ENCODE peak calls at places on chromosome 16, in six cellular contexts. F is GM23338, O is BE2C, Q is endothelial cell of umbilical vein, C is tibial artery, Z is HL-60. J is an unnamed sample.

GRCh38 chr16:54651440-54651839 is 279.2 kb upstream of the IRX5 start:
- DNase-seq in F (peak), Z (no peak), Q (no peak), O (no peak), C (no peak), J (no peak)

GRCh38 chr16:28297784-28298510 is 5.6 kb downstream of the SBK1 start:
- DNase-seq in Q (no peak), O (no peak), Z (no peak), F (peak), C (no peak), J (no peak)

GRCh38 chr16:48503779-48504178 is 106.2 kb downstream of the N4BP1 start:
- DNase-seq in Z (no peak), F (no peak), Q (no peak), C (no peak), O (peak), J (no peak)

GRCh38 chr16:87654826-87655225 is 52.5 kb downstream of the JPH3 start:
- DNase-seq in Z (no peak), C (no peak), Q (no peak), O (no peak), F (no peak), J (no peak)

GRCh38 chr16:76985362-76985761 is 205.6 kb upstream of the MON1B start:
- DNase-seq in Q (no peak), F (no peak), Z (no peak), C (no peak), O (no peak), J (no peak)

GRCh38 chr16:17313085-17313611 is 157.6 kb downstream of the XYLT1 start:
- DNase-seq in O (peak), C (peak), Q (no peak), Z (no peak), F (no peak), J (no peak)

GRCh38 chr16:87790278-87791023 is 24.7 kb upstream of the KLHDC4 start:
- DNase-seq in O (peak), Z (no peak), Q (no peak), C (peak), F (no peak), J (no peak)

GRCh38 chr16:51577621-51578303 is 426.7 kb upstream of the SALL1 start:
- DNase-seq in C (no peak), Z (no peak), O (no peak), F (peak), Q (peak), J (no peak)

GRCh38 chr16:8882041-8882617 is at the start of gene LITAFD:
- DNase-seq in Q (no peak), Z (no peak), C (no peak), F (no peak), O (no peak), J (no peak)

GRCh38 chr16:20322696-20323095 is 4.6 kb downstream of the GP2 start:
- DNase-seq in O (no peak), C (no peak), Q (no peak), Z (no peak), F (no peak), J (no peak)

GRCh38 chr16:70803354-70803753 is 2.4 kb upstream of the VAC14 start:
- DNase-seq in Z (no peak), F (no peak), Q (no peak), O (no peak), C (no peak), J (no peak)

GRCh38 chr16:83958137-83958810 is 5.2 kb downstream of the OSGIN1 start:
- DNase-seq in Q (no peak), F (no peak), C (no peak), O (peak), Z (no peak), J (no peak)

GRCh38 chr16:83701494-83701893 is 106.3 kb upstream of the HSBP1 start:
- DNase-seq in Z (peak), O (no peak), F (peak), C (no peak), Q (peak), J (no peak)

GRCh38 chr16:79217375-79218011 is 383.0 kb downstream of the MAF start:
- DNase-seq in Q (no peak), C (no peak), F (no peak), Z (no peak), O (no peak), J (no peak)

GRCh38 chr16:69563605-69564580 is 1.9 kb upstream of the NFAT5 start:
- DNase-seq in Z (peak), C (no peak), Q (peak), F (peak), O (peak), J (no peak)

GRCh38 chr16:86722970-86723369 is 144.6 kb downstream of the FOXL1 start:
- DNase-seq in O (no peak), Z (no peak), F (no peak), C (no peak), Q (no peak), J (no peak)

GRCh38 chr16:88913870-88914269 is 47.4 kb upstream of the PABPN1L start:
- DNase-seq in Q (no peak), F (no peak), Z (no peak), C (no peak), O (no peak), J (no peak)

GRCh38 chr16:54193656-54194007 is 93.0 kb downstream of the IRX3 start:
- DNase-seq in Q (peak), C (peak), Z (peak), F (peak), O (peak), J (peak)

GRCh38 chr16:17304124-17304813 is 166.5 kb downstream of the XYLT1 start:
- DNase-seq in O (no peak), F (no peak), Q (no peak), Z (no peak), C (no peak), J (no peak)

GRCh38 chr16:75942351-75942750 is 216.1 kb upstream of the CPHXL start:
- DNase-seq in Q (no peak), F (no peak), O (no peak), Z (no peak), C (no peak), J (no peak)

GRCh38 chr16:29996773-29997250 is 771 bp downstream of the INO80E start:
- DNase-seq in O (no peak), Z (no peak), F (no peak), C (no peak), Q (peak), J (no peak)

GRCh38 chr16:11047057-11047456 is 102.7 kb downstream of the CLEC16A start:
- DNase-seq in Z (no peak), O (no peak), C (no peak), Q (no peak), F (no peak), J (no peak)

GRCh38 chr16:59108374-59108773 is 374.3 kb upstream of the GOT2 start:
- DNase-seq in Q (peak), O (no peak), F (no peak), Z (no peak), C (no peak), J (no peak)

GRCh38 chr16:53087101-53087500 is 32.3 kb downstream of the CHD9 start:
- DNase-seq in Z (no peak), F (no peak), Q (no peak), O (no peak), C (no peak), J (no peak)

GRCh38 chr16:20944861-20945390 is 44.4 kb downstream of the LYRM1 start:
- DNase-seq in C (no peak), Q (peak), O (peak), Z (peak), F (peak), J (no peak)

GRCh38 chr16:13594798-13595197 is 325.2 kb upstream of the ERCC4 start:
- DNase-seq in Z (no peak), F (peak), O (no peak), C (no peak), Q (no peak), J (no peak)

GRCh38 chr16:29700253-29700987 is 21.4 kb downstream of the QPRT start:
- DNase-seq in C (peak), O (peak), Z (peak), F (peak), Q (peak), J (peak)

GRCh38 chr16:31713945-31714898 is 159.4 kb upstream of the ZNF267 start:
- DNase-seq in C (no peak), Z (no peak), O (no peak), Q (peak), F (peak), J (peak)

GRCh38 chr16:13896543-13897182 is 23.3 kb upstream of the ERCC4 start:
- DNase-seq in F (peak), C (no peak), O (no peak), Q (no peak), Z (no peak), J (no peak)

GRCh38 chr16:56871172-56871593 is 6.2 kb downstream of the SLC12A3 start:
- DNase-seq in C (no peak), O (peak), Z (no peak), Q (no peak), F (no peak), J (no peak)

GRCh38 chr16:48586083-48586482 is 23.9 kb downstream of the N4BP1 start:
- DNase-seq in F (no peak), O (no peak), C (no peak), Z (no peak), Q (no peak), J (no peak)

GRCh38 chr16:64011650-64012049 is 1110.2 kb downstream of the CDH11 start:
- DNase-seq in C (no peak), F (no peak), O (no peak), Q (no peak), Z (no peak), J (no peak)

GRCh38 chr16:75860654-75861053 is 134.4 kb upstream of the CPHXL start:
- DNase-seq in C (no peak), O (peak), Z (no peak), Q (no peak), F (peak), J (peak)

GRCh38 chr16:180921-181667 is 835 bp downstream of the HBQ1 start:
- DNase-seq in F (peak), Z (peak), C (peak), O (peak), Q (peak), J (peak)

GRCh38 chr16:183005-183404 is 2.7 kb downstream of the HBQ1 start:
- DNase-seq in O (no peak), C (no peak), Q (no peak), Z (no peak), F (no peak), J (no peak)

GRCh38 chr16:179431-179830 is 828 bp upstream of the HBQ1 start:
- DNase-seq in F (no peak), Z (no peak), O (no peak), C (no peak), Q (no peak), J (no peak)

GRCh38 chr16:180101-180920 is at the start of gene HBQ1:
- DNase-seq in Q (peak), Z (no peak), O (peak), F (peak), C (no peak), J (peak)

GRCh38 chr16:181668-182021 is 1.4 kb downstream of the HBQ1 start:
- DNase-seq in O (no peak), Q (no peak), F (no peak), Z (no peak), C (no peak), J (no peak)
- TF ChIP-seq CTCF in O (no peak), Q (no peak), F (no peak), Z (no peak), C (no peak), J (peak)

DNA sequence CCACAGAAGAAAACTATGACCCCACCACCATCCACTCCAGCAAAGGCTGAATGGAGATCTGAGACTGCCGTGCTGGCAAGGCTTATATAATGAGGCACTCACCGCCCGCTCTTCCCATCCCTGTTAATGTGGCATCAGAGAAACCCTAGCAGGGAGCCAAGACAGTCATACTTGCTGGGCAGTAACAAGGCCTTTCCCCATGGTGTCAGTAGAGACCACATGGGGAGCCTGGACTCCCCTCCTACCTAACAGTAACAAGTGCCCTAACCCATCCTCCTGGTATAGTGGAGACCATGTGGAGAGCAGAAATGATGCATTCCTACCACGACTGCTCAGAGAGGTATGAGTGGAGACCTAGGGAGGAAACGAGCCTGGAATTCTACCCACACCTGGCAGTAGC is 235.2 kb downstream of the C16orf78 start:
- DNase-seq in Q (peak), C (peak), F (peak), O (peak), Z (no peak), J (no peak)
- TF ChIP-seq CTCF in Q (peak), C (peak), F (peak), O (peak), Z (no peak), J (no peak)

GRCh38 chr16:89970011-89970410 is 21.5 kb downstream of the DEF8 start:
- DNase-seq in O (no peak), Z (peak), C (no peak), F (no peak), Q (no peak), J (no peak)
- TF ChIP-seq CTCF in O (no peak), Z (no peak), C (no peak), F (no peak), Q (no peak), J (no peak)

GRCh38 chr16:85635545-85636140 is 22.5 kb downstream of the GSE1 start:
- DNase-seq in Z (no peak), F (no peak), C (no peak), O (no peak), Q (no peak), J (no peak)
- TF ChIP-seq CTCF in Z (no peak), F (no peak), C (no peak), O (no peak), Q (no peak), J (no peak)

DNA sequence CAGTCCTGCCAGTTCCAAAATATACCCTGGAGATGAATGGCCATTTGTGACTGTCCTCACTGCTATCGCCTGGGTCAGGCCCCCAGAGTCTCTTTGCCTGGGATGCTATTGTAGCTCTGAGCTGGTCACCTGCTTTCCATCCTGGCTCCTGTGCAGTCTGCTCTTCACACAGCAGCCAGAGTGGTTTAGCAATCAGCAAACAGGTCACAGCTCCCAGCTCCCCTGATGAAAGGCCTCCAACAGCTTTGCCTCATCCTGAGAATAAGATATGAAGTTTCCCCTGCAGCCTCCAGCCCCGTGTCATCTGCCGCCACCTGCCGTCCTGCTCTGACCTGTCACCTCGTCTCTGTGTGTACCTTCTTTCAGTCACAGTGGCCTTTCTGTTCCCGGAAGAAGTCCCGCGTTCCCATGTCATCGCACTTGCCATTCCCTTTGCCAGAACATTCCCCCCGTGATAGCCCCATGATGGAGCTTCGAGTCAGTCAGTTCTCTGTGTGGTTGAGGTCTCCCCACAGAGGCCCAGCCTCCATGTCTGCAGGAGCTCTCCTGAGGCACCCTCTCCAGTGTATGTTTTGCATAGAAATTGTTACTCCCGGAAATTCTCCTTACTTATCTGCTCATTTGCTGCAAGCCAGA is 281.5 kb downstream of the SNX29 start:
- DNase-seq in O (peak), C (peak), Z (no peak), F (peak), Q (no peak), J (peak)
- TF ChIP-seq CTCF in O (peak), C (no peak), Z (no peak), F (peak), Q (no peak), J (no peak)

GRCh38 chr16:58047557-58048348 is 22.2 kb downstream of the MMP15 start:
- DNase-seq in O (no peak), C (no peak), Q (no peak), F (peak), Z (no peak), J (no peak)
- TF ChIP-seq CTCF in O (no peak), C (no peak), Q (no peak), F (peak), Z (no peak), J (no peak)

DNA sequence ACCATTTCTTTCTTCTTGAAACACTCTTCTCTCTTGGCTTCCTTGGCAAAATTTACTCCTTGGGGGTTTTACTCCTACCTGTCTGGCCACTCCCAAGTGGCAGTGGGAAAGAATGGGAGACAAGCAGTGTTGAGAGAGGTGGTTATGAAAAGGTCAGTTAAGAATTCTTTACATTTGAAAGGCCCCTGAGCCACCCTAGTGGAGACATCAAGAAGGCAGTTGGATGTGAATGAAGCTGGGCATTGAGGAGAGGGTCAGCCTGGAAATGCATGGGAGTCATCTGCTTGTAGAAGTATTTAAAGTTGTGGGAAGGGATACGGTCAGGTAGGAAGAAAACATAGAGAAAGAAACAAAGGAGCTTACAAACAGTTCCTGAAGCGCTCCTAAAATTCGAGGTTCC is 42.3 kb upstream of the CCNF start:
- DNase-seq in Z (no peak), Q (no peak), C (no peak), O (no peak), F (peak), J (no peak)
- TF ChIP-seq CTCF in Z (no peak), Q (peak), C (no peak), O (peak), F (peak), J (no peak)

DNA sequence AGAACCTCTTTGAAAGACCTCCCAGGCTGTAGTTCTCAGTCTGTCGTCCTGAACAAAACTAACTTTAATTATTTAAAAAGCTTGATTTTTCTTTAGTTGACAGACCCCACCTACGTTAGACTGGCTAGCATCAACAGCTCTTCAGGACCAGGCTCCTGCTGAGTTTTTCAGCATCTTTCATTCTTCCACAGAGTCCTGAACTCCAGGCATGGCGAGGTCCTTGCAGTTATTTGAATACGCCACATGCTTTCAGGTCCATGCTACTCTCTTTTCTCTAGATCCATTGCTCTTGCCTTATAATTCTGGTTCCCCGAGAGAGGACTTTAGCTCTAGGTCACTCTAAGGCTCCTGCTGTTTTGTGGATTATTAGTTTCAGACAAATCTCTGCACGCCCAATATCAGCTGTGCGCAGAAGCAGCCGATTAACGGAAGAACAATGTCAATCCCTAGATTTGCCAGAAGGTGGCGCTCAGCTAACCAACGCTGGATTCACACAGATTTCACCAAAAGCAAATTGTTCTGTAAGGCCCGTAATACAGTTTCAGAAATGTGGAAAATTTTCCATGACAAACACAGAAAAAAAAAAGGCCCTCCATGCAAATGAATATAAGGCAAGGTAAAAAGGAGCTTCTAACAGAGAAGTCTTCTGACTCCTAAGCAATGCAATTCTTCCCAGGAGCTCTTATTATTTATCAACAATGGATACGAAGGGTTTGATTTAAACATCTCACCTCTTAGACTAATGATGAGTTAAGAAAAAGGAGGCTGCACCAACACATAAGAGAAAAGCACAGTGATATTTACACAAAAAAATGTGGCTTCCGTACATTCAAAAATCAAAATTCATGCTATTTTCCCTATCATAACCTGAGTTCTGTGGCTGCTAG is 33.5 kb upstream of the BCO1 start:
- DNase-seq in Z (peak), Q (peak), O (peak), F (peak), C (no peak), J (no peak)
- TF ChIP-seq CTCF in Z (peak), Q (peak), O (peak), F (peak), C (peak), J (peak)